ENCODE peak calls at places on chromosomes 4 and X, in eight cellular contexts. W, O, S, H, U, K, X and Z are unnamed samples.

GRCh38 chr4:77959566-77960338 is 97.1 kb downstream of the MRPL1 start:
- DNase-seq in X (peak), O (no peak), S (no peak), W (peak), H (peak), U (no peak), K (no peak), Z (peak)

GRCh38 chr4:119898211-119898610 is 168.4 kb downstream of the MAD2L1 start:
- DNase-seq in W (peak), X (no peak), K (no peak), O (no peak), H (no peak), S (no peak), U (no peak), Z (no peak)

GRCh38 chrX:54358424-54359211 is 772 bp upstream of the WNK3 start:
- DNase-seq in W (peak), K (peak), U (peak), X (peak), O (no peak), H (no peak), S (peak), Z (no peak)

GRCh38 chr4:75858721-75859120 is 43.5 kb downstream of the PPEF2 start:
- DNase-seq in H (no peak), U (no peak), W (no peak), X (no peak), S (no peak), K (no peak), O (no peak), Z (no peak)

GRCh38 chr4:76589402-76589801 is 154.4 kb downstream of the SHROOM3 start:
- DNase-seq in X (no peak), U (no peak), O (no peak), K (no peak), S (no peak), H (peak), W (peak), Z (no peak)

GRCh38 chr4:118905546-118905945 is 16.9 kb downstream of the SYNPO2 start:
- DNase-seq in X (no peak), O (no peak), H (no peak), S (no peak), W (peak), K (no peak), U (no peak), Z (no peak)

GRCh38 chrX:49230500-49231232 is 2.5 kb downstream of the CACNA1F start:
- DNase-seq in W (peak), U (peak), O (peak), X (no peak), K (peak), S (peak), H (peak), Z (no peak)

GRCh38 chr4:163764569-163764968 is 270.1 kb downstream of the TMA16 start:
- DNase-seq in O (no peak), K (no peak), H (no peak), S (no peak), U (no peak), X (no peak), W (no peak), Z (no peak)

GRCh38 chrX:126551725-126552312 is 795 bp downstream of the DCAF12L1 start:
- DNase-seq in K (peak), W (no peak), S (no peak), X (no peak), U (no peak), O (no peak), H (no peak), Z (no peak)

GRCh38 chr4:145047151-145047550 is 50.8 kb downstream of the ANAPC10 start:
- DNase-seq in O (no peak), H (no peak), W (no peak), S (no peak), U (no peak), X (no peak), K (no peak), Z (no peak)

GRCh38 chr4:26936284-26937065 is 75.8 kb downstream of the STIM2 start:
- DNase-seq in K (no peak), X (no peak), H (peak), S (peak), U (no peak), O (no peak), W (peak), Z (no peak)

GRCh38 chr4:184961693-184962092 is 56.6 kb upstream of the HELT start:
- DNase-seq in U (no peak), W (peak), X (peak), S (no peak), K (peak), H (no peak), O (peak), Z (peak)

GRCh38 chr4:168558587-168558986 is 61.7 kb downstream of the PALLD start:
- DNase-seq in W (no peak), S (no peak), O (no peak), K (no peak), U (no peak), H (no peak), X (no peak), Z (no peak)

GRCh38 chrX:75155454-75155829 is 641 bp downstream of the ABCB7 start:
- DNase-seq in K (no peak), U (no peak), S (no peak), H (no peak), W (no peak), X (peak), O (no peak), Z (no peak)

GRCh38 chr4:168437192-168437938 is 42.9 kb downstream of the DDX60L start:
- DNase-seq in O (no peak), S (no peak), X (no peak), H (no peak), U (no peak), K (no peak), W (no peak), Z (no peak)

GRCh38 chrX:40418413-40419195 is 162.2 kb upstream of the ATP6AP2 start:
- DNase-seq in K (no peak), S (no peak), O (no peak), X (no peak), U (no peak), H (peak), W (peak), Z (no peak)

GRCh38 chr4:68476191-68476590 is 28.9 kb downstream of the TMPRSS11E start:
- DNase-seq in S (no peak), X (no peak), K (no peak), U (no peak), H (no peak), O (no peak), W (no peak), Z (no peak)

GRCh38 chr4:112927544-112927943 is 121.9 kb upstream of the ANK2 start:
- DNase-seq in X (no peak), K (no peak), U (no peak), H (no peak), O (no peak), S (no peak), W (peak), Z (no peak)

GRCh38 chrX:10104958-10105658 is 51.7 kb upstream of the CLCN4 start:
- DNase-seq in S (no peak), X (no peak), K (no peak), H (no peak), W (peak), O (no peak), U (peak), Z (no peak)

GRCh38 chrX:107565916-107566602 is 62.3 kb upstream of the PRPS1 start:
- DNase-seq in K (no peak), O (peak), X (peak), U (no peak), S (no peak), H (peak), W (peak), Z (no peak)

GRCh38 chr4:173332963-173333657 is 1.0 kb downstream of the HMGB2 start:
- DNase-seq in O (no peak), X (no peak), K (no peak), S (no peak), U (no peak), W (no peak), H (peak), Z (no peak)

GRCh38 chrX:11678174-11678573 is 12.5 kb upstream of the ARHGAP6 start:
- DNase-seq in S (no peak), O (no peak), U (no peak), H (no peak), K (no peak), W (peak), X (no peak), Z (no peak)